ENCODE peak calls at places on chromosome 7, in eight cellular contexts. D is cardiac fibroblast; T is activated effector memory CD4-positive, alpha-beta T cell treated with Interleukin-2 at 50 U/mL for 16 hours; Y is lower leg skin; G is posterior cingulate gyrus; Q is substantia nigra; P is stimulated activated CD4-positive, alpha-beta T cell treated with anti-CD3 and anti-CD28 coated beads, Interleukin-4, amount 100 ng/mL, for 48 hours; M is bronchial epithelial cell. B is an unnamed sample.
A peak's percentile ranks its signal among the peaks of the same experiment; 100 is the strongest.

GRCh38 chr7:159142730-159143129 is 1.9 kb downstream of the VIPR2 start:
- DNase-seq in M (no peak), Y (peak; percentile 43), G (no peak), T (no peak), P (no peak), Q (no peak), D (no peak), B (no peak)

GRCh38 chr7:24653316-24654085 is 80.2 kb downstream of the PALS2 start:
- DNase-seq in M (peak; percentile 17), Q (no peak), P (no peak), G (no peak), D (no peak), Y (no peak), T (no peak), B (no peak)

GRCh38 chr7:31488562-31489203 is 25.2 kb upstream of the ITPRID1 start:
- DNase-seq in P (peak; percentile 33), M (peak; percentile 43), Q (peak; percentile 37), T (no peak), Y (no peak), G (no peak), D (peak; percentile 5), B (no peak)

GRCh38 chr7:142519077-142519789 is 230.0 kb upstream of the PRSS1 start:
- DNase-seq in G (no peak), D (no peak), M (no peak), P (no peak), Q (no peak), Y (no peak), T (no peak), B (no peak)

GRCh38 chr7:141648276-141649114 is 53.5 kb downstream of the DENND11 start:
- DNase-seq in G (no peak), M (no peak), Q (no peak), Y (no peak), T (no peak), D (no peak), P (no peak), B (no peak)

GRCh38 chr7:70799841-70800405 is 332.0 kb upstream of the GALNT17 start:
- DNase-seq in M (no peak), T (no peak), Q (no peak), G (no peak), D (no peak), Y (peak; percentile 59), P (no peak), B (no peak)

GRCh38 chr7:138000081-138000701 is 1.7 kb downstream of the CREB3L2 start:
- DNase-seq in P (no peak), Y (no peak), M (peak; percentile 32), G (no peak), Q (no peak), D (peak; percentile 95), T (no peak), B (no peak)

GRCh38 chr7:103729026-103729425 is 260.4 kb downstream of the RELN start:
- DNase-seq in D (no peak), Y (no peak), G (no peak), P (no peak), Q (no peak), M (no peak), T (no peak), B (no peak)

GRCh38 chr7:29864668-29865067 is 58.4 kb downstream of the WIPF3 start:
- DNase-seq in Q (no peak), P (no peak), T (no peak), D (no peak), M (no peak), G (no peak), Y (no peak), B (no peak)

GRCh38 chr7:4265676-4266075 is 416.4 kb upstream of the FOXK1 start:
- DNase-seq in P (no peak), M (no peak), Q (no peak), G (no peak), D (no peak), T (no peak), Y (peak; percentile 78), B (no peak)

GRCh38 chr7:132609222-132609621 is 33.0 kb upstream of the PLXNA4 start:
- DNase-seq in M (no peak), D (no peak), T (no peak), Q (no peak), P (no peak), Y (no peak), G (no peak), B (no peak)

GRCh38 chr7:89085580-89085979 is 290.0 kb upstream of the TEX47 start:
- DNase-seq in M (no peak), P (no peak), Q (no peak), D (no peak), Y (no peak), G (no peak), T (no peak), B (no peak)

GRCh38 chr7:158955146-158955870 is 99.0 kb downstream of the DYNC2I1 start:
- DNase-seq in P (no peak), D (no peak), G (no peak), Q (no peak), M (no peak), Y (no peak), T (no peak), B (no peak)

GRCh38 chr7:73555411-73555982 is 2.0 kb downstream of the BCL7B start:
- DNase-seq in P (no peak), Y (no peak), Q (no peak), D (no peak), T (no peak), M (no peak), G (no peak), B (no peak)

GRCh38 chr7:82050134-82050533 is 280.3 kb upstream of the HGF start:
- DNase-seq in P (no peak), T (no peak), D (peak; percentile 92), Q (no peak), Y (no peak), G (no peak), M (peak; percentile 88), B (no peak)

GRCh38 chr7:3243680-3244079 is 57.4 kb upstream of the SDK1 start:
- DNase-seq in Y (no peak), Q (no peak), M (peak; percentile 27), T (no peak), G (no peak), P (no peak), D (no peak), B (no peak)

GRCh38 chr7:24756545-24756988 is 697 bp downstream of the GSDME start:
- DNase-seq in D (no peak), Y (no peak), P (no peak), T (no peak), G (no peak), Q (peak; percentile 44), M (no peak), B (no peak)

GRCh38 chr7:1344981-1345701 is 112.5 kb downstream of the UNCX start:
- DNase-seq in Q (no peak), D (no peak), T (no peak), Y (no peak), P (no peak), G (no peak), M (no peak), B (no peak)

GRCh38 chr7:5597772-5598171 is 174.1 kb upstream of the TNRC18 start:
- DNase-seq in M (no peak), Q (no peak), T (no peak), Y (no peak), G (no peak), D (peak; percentile 33), P (no peak), B (no peak)

GRCh38 chr7:87574630-87575029 is 26.1 kb downstream of the ABCB1 start:
- DNase-seq in M (peak; percentile 85), P (no peak), Y (no peak), D (peak; percentile 34), T (no peak), G (no peak), Q (no peak), B (no peak)

GRCh38 chr7:115477193-115477651 is 553.3 kb downstream of the TFEC start:
- DNase-seq in D (no peak), Y (no peak), P (no peak), Q (no peak), G (no peak), T (no peak), M (no peak), B (no peak)